ENCODE peak calls at places on chromosome 2, in seven cellular contexts. B is natural killer cell, X is astrocyte of the spinal cord, H is T-helper 2 cell, I is sigmoid colon, L is NCI-H1930, A is epithelial cell of proximal tubule. D is an unnamed sample.

GRCh38 chr2:203887680-203888079 is 20.1 kb downstream of the CTLA4 start:
- DNase-seq in I (no peak), A (no peak), X (no peak), H (no peak), L (no peak), B (no peak), D (peak; percentile 29)

GRCh38 chr2:144253743-144254142 is 266.2 kb downstream of the ZEB2 start:
- DNase-seq in B (no peak), A (no peak), X (no peak), L (no peak), I (no peak), H (no peak), D (no peak)

GRCh38 chr2:213995400-213996105 is 415.3 kb upstream of the VWC2L start:
- DNase-seq in L (no peak), X (peak; percentile 86), I (no peak), B (no peak), A (peak; percentile 74), H (no peak), D (peak; percentile 95)

GRCh38 chr2:190835303-190835930 is 45.2 kb upstream of the GLS start:
- DNase-seq in B (no peak), H (no peak), L (no peak), I (peak; percentile 75), A (no peak), X (peak; percentile 91), D (peak; percentile 90)

GRCh38 chr2:174080672-174081121 is 115.5 kb upstream of the SP3 start:
- DNase-seq in A (no peak), I (no peak), L (no peak), H (no peak), X (no peak), B (no peak), D (peak; percentile 10)

GRCh38 chr2:217469203-217469810 is 533.5 kb downstream of the TNS1 start:
- DNase-seq in L (no peak), B (no peak), I (no peak), X (no peak), A (no peak), H (no peak), D (no peak)

GRCh38 chr2:118565301-118565700 is 282.1 kb downstream of the EN1 start:
- DNase-seq in H (no peak), I (no peak), L (no peak), X (no peak), A (no peak), B (no peak), D (no peak)

GRCh38 chr2:102505290-102505689 is 32.3 kb downstream of the SLC9A4 start:
- DNase-seq in H (no peak), B (no peak), X (no peak), I (no peak), A (no peak), L (no peak), D (no peak)

GRCh38 chr2:71465356-71465755 is 12.0 kb downstream of the DYSF start:
- DNase-seq in L (no peak), B (no peak), X (no peak), I (no peak), H (no peak), A (no peak), D (no peak)

GRCh38 chr2:183903026-183903425 is 695.3 kb upstream of the ZNF804A start:
- DNase-seq in B (no peak), L (no peak), X (no peak), H (no peak), I (no peak), A (no peak), D (no peak)

GRCh38 chr2:237669628-237670351 is 42.4 kb downstream of the LRRFIP1 start:
- DNase-seq in X (peak; percentile 93), A (peak; percentile 90), L (no peak), B (no peak), H (peak; percentile 58), I (peak; percentile 94), D (peak; percentile 97)